ENCODE peak calls at places on chromosomes 1 and 21, in four cellular contexts. One of them, this sample, is unnamed.

GRCh38 chr1:11070876-11071275 is 11.1 kb upstream of the SRM start:
- DNase-seq in mesendoderm: no peak
- DNase-seq in H1: no peak
- DNase-seq in IMR-90: no peak
- DNase-seq in this sample: no peak

GRCh38 chr1:44405041-44405803 is at the start of gene RNF220:
- DNase-seq in mesendoderm: peak; percentile 93
- DNase-seq in H1: no peak
- DNase-seq in IMR-90: peak; percentile 52
- DNase-seq in this sample: peak; percentile 82

GRCh38 chr1:153310526-153310925 is 2.2 kb downstream of the PGLYRP3 start:
- DNase-seq in mesendoderm: no peak
- DNase-seq in H1: no peak
- DNase-seq in IMR-90: no peak
- DNase-seq in this sample: no peak

GRCh38 chr1:34929853-34930701 is 627 bp upstream of the DLGAP3 start:
- DNase-seq in mesendoderm: peak; percentile 72
- DNase-seq in H1: peak; percentile 25
- DNase-seq in IMR-90: no peak
- DNase-seq in this sample: peak; percentile 66

GRCh38 chr21:17725339-17725738 is 93.8 kb downstream of the C21orf91 start:
- DNase-seq in mesendoderm: no peak
- DNase-seq in H1: no peak
- DNase-seq in IMR-90: no peak
- DNase-seq in this sample: no peak

GRCh38 chr1:2927393-2927792 is 93.9 kb upstream of the ACTRT2 start:
- DNase-seq in mesendoderm: no peak
- DNase-seq in H1: no peak
- DNase-seq in IMR-90: no peak
- DNase-seq in this sample: no peak

GRCh38 chr1:227357229-227358078 is 39.2 kb upstream of the CDC42BPA start:
- DNase-seq in mesendoderm: peak; percentile 93
- DNase-seq in H1: peak; percentile 51
- DNase-seq in IMR-90: peak; percentile 85
- DNase-seq in this sample: peak; percentile 82

GRCh38 chr21:40095477-40095876 is 228.2 kb downstream of the PCP4 start:
- DNase-seq in mesendoderm: no peak
- DNase-seq in H1: no peak
- DNase-seq in IMR-90: no peak
- DNase-seq in this sample: no peak

GRCh38 chr1:174825127-174825526 is 174.6 kb upstream of the CACYBP start:
- DNase-seq in mesendoderm: no peak
- DNase-seq in H1: no peak
- DNase-seq in IMR-90: no peak
- DNase-seq in this sample: no peak

GRCh38 chr21:29217818-29218252 is 80.9 kb upstream of the BACH1 start:
- DNase-seq in mesendoderm: no peak
- DNase-seq in H1: no peak
- DNase-seq in IMR-90: peak; percentile 99
- DNase-seq in this sample: no peak

GRCh38 chr1:192735298-192735697 is 73.5 kb upstream of the RGS2 start:
- DNase-seq in mesendoderm: no peak
- DNase-seq in H1: no peak
- DNase-seq in IMR-90: no peak
- DNase-seq in this sample: no peak

GRCh38 chr1:6646499-6647148 is 22.0 kb downstream of the THAP3 start:
- DNase-seq in mesendoderm: peak; percentile 70
- DNase-seq in H1: no peak
- DNase-seq in IMR-90: peak; percentile 54
- DNase-seq in this sample: peak; percentile 40

GRCh38 chr1:204623365-204623893 is 62.1 kb downstream of the LRRN2 start:
- DNase-seq in mesendoderm: peak; percentile 59
- DNase-seq in H1: no peak
- DNase-seq in IMR-90: peak; percentile 48
- DNase-seq in this sample: no peak

GRCh38 chr1:98496246-98496995 is 165.1 kb upstream of the SNX7 start:
- DNase-seq in mesendoderm: no peak
- DNase-seq in H1: no peak
- DNase-seq in IMR-90: peak; percentile 11
- DNase-seq in this sample: no peak

GRCh38 chr1:175618559-175618958 is 124.8 kb downstream of the TNR start:
- DNase-seq in mesendoderm: no peak
- DNase-seq in H1: no peak
- DNase-seq in IMR-90: no peak
- DNase-seq in this sample: no peak

GRCh38 chr21:45309069-45309521 is 21.4 kb upstream of the POFUT2 start:
- DNase-seq in mesendoderm: peak; percentile 79
- DNase-seq in H1: peak; percentile 39
- DNase-seq in IMR-90: peak; percentile 64
- DNase-seq in this sample: peak; percentile 84

GRCh38 chr1:227729881-227730629 is 5.0 kb downstream of the JMJD4 start:
- DNase-seq in mesendoderm: peak; percentile 86
- DNase-seq in H1: peak; percentile 27
- DNase-seq in IMR-90: peak; percentile 64
- DNase-seq in this sample: peak; percentile 81

GRCh38 chr1:29271724-29272123 is 35.4 kb downstream of the PTPRU start:
- DNase-seq in mesendoderm: peak; percentile 97
- DNase-seq in H1: peak; percentile 73
- DNase-seq in IMR-90: peak; percentile 65
- DNase-seq in this sample: peak; percentile 89

GRCh38 chr1:37987679-37988078 is 2.1 kb downstream of the SF3A3 start:
- DNase-seq in mesendoderm: no peak
- DNase-seq in H1: no peak
- DNase-seq in IMR-90: no peak
- DNase-seq in this sample: no peak

GRCh38 chr1:26833432-26834405 is 7.2 kb downstream of the ZDHHC18 start:
- DNase-seq in mesendoderm: no peak
- DNase-seq in H1: no peak
- DNase-seq in IMR-90: no peak
- DNase-seq in this sample: no peak

GRCh38 chr1:116286541-116286971 is 86.5 kb upstream of the ATP1A1 start:
- DNase-seq in mesendoderm: no peak
- DNase-seq in H1: no peak
- DNase-seq in IMR-90: peak; percentile 26
- DNase-seq in this sample: no peak

GRCh38 chr1:48107516-48107915 is 110.3 kb upstream of the TRABD2B start:
- DNase-seq in mesendoderm: peak; percentile 57
- DNase-seq in H1: no peak
- DNase-seq in IMR-90: no peak
- DNase-seq in this sample: no peak

GRCh38 chr1:91428182-91428798 is 23.7 kb upstream of the HFM1 start:
- DNase-seq in mesendoderm: peak; percentile 65
- DNase-seq in H1: no peak
- DNase-seq in IMR-90: no peak
- DNase-seq in this sample: peak; percentile 76

GRCh38 chr1:192913683-192914082 is 104.8 kb downstream of the RGS2 start:
- DNase-seq in mesendoderm: no peak
- DNase-seq in H1: no peak
- DNase-seq in IMR-90: no peak
- DNase-seq in this sample: no peak

GRCh38 chr1:239250353-239251035 is 135.9 kb upstream of the CHRM3 start:
- DNase-seq in mesendoderm: no peak
- DNase-seq in H1: no peak
- DNase-seq in IMR-90: no peak
- DNase-seq in this sample: no peak

GRCh38 chr1:223771814-223772770 is 59.8 kb downstream of the CAPN2 start:
- DNase-seq in mesendoderm: peak; percentile 92
- DNase-seq in H1: no peak
- DNase-seq in IMR-90: peak; percentile 91
- DNase-seq in this sample: peak; percentile 71

GRCh38 chr21:26719750-26720149 is 125.5 kb downstream of the ADAMTS1 start:
- DNase-seq in mesendoderm: no peak
- DNase-seq in H1: no peak
- DNase-seq in IMR-90: no peak
- DNase-seq in this sample: no peak

GRCh38 chr1:84365225-84366221 is 32.8 kb upstream of the DNASE2B start:
- DNase-seq in mesendoderm: no peak
- DNase-seq in H1: no peak
- DNase-seq in IMR-90: peak; percentile 99
- DNase-seq in this sample: no peak

GRCh38 chr1:100606438-100606837 is 68.5 kb downstream of the GPR88 start:
- DNase-seq in mesendoderm: peak; percentile 41
- DNase-seq in H1: no peak
- DNase-seq in IMR-90: peak; percentile 74
- DNase-seq in this sample: no peak

GRCh38 chr1:43239484-43239883 is 30.3 kb upstream of the TMEM125 start:
- DNase-seq in mesendoderm: no peak
- DNase-seq in H1: no peak
- DNase-seq in IMR-90: no peak
- DNase-seq in this sample: no peak

GRCh38 chr1:43241352-43241953 is 28.3 kb upstream of the TMEM125 start:
- DNase-seq in mesendoderm: peak; percentile 81
- DNase-seq in H1: no peak
- DNase-seq in IMR-90: peak; percentile 54
- DNase-seq in this sample: no peak

GRCh38 chr1:43246466-43247213 is 23.1 kb upstream of the TMEM125 start:
- DNase-seq in mesendoderm: no peak
- DNase-seq in H1: no peak
- DNase-seq in IMR-90: no peak
- DNase-seq in this sample: no peak

GRCh38 chr1:43247256-43247921 is 22.4 kb upstream of the TMEM125 start:
- DNase-seq in mesendoderm: no peak
- DNase-seq in H1: no peak
- DNase-seq in IMR-90: no peak
- DNase-seq in this sample: no peak

DNA sequence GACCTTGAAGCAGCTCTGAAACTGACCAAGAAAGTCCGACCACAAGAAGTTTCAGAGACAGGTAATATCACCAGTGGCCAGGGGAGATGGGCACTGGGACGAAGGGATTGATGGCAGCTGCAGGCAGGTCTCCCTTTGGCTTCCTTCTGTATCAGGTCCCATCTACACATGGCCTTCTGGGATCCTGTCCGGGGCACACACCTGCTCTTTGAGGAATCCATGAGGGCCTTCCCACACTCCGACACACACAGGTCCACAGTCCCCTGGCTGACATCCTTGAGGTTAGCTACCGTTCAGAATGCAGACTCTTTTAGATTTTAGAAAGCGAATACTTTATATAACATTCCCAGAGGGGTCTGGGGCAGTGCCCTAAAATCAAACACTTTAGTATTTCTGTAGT is 26.5 kb upstream of the TMEM125 start:
- DNase-seq in mesendoderm: no peak
- DNase-seq in H1: no peak
- DNase-seq in IMR-90: no peak
- DNase-seq in this sample: no peak
- H3K56ac ChIP-seq in mesendoderm: no peak overlapping the region
- H3K56ac ChIP-seq in H1: no peak overlapping the region
- H3K56ac ChIP-seq in IMR-90: no peak overlapping the region
- H3K56ac ChIP-seq in this sample: no peak overlapping the region

DNA sequence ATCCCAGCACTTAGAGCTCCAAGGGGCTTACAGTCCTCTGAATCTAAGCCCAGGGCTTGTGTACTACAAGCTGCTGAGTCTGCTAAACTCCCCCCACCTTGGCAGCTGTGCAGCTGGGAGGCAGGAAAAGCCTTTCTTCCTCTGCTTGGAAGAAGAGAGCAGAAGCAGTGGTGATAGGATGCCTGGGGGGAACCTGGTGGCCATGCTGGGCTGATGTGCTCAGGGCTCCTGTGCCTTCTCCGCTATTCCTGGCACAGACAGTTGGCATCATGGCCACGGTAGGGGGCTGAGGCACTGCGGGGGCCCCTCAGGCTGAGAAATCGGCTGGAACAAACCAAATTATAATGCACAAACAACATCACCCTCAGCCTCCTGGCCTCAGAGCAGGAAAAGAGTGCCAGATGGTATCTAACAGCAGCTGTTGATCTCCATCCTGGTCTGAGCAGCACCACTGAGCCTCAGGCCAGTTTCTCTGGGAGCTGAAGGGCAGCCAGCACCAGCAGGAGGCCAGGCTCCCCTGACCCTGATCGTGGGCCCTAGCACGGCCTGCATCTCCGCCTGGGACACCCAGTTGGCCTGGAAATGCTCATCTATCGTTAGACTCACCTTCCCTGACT is 35.8 kb downstream of the ECE1 start:
- DNase-seq in mesendoderm: no peak
- DNase-seq in H1: no peak
- DNase-seq in IMR-90: peak; percentile 33
- DNase-seq in this sample: no peak
- H3K56ac ChIP-seq in mesendoderm: no peak overlapping the region
- H3K56ac ChIP-seq in H1: no peak overlapping the region
- H3K56ac ChIP-seq in IMR-90: no peak overlapping the region
- H3K56ac ChIP-seq in this sample: no peak overlapping the region

GRCh38 chr1:212680691-212681090 is 18.9 kb downstream of the BATF3 start:
- DNase-seq in mesendoderm: peak; percentile 83
- DNase-seq in H1: no peak
- DNase-seq in IMR-90: no peak
- DNase-seq in this sample: no peak

GRCh38 chr1:212677136-212677535 is 22.5 kb downstream of the BATF3 start:
- DNase-seq in mesendoderm: no peak
- DNase-seq in H1: no peak
- DNase-seq in IMR-90: no peak
- DNase-seq in this sample: no peak

GRCh38 chr1:212675675-212676074 is 24.0 kb downstream of the BATF3 start:
- DNase-seq in mesendoderm: no peak
- DNase-seq in H1: no peak
- DNase-seq in IMR-90: no peak
- DNase-seq in this sample: no peak

GRCh38 chr1:212677573-212677972 is 22.1 kb downstream of the BATF3 start:
- DNase-seq in mesendoderm: no peak
- DNase-seq in H1: no peak
- DNase-seq in IMR-90: no peak
- DNase-seq in this sample: peak; percentile 16

GRCh38 chr1:212678456-212679410 is 20.9 kb downstream of the BATF3 start:
- DNase-seq in mesendoderm: no peak
- DNase-seq in H1: no peak
- DNase-seq in IMR-90: no peak
- DNase-seq in this sample: peak; percentile 5
- H3K56ac ChIP-seq in mesendoderm: peak overlapping the region; percentile 19
- H3K56ac ChIP-seq in H1: no peak overlapping the region
- H3K56ac ChIP-seq in IMR-90: no peak overlapping the region
- H3K56ac ChIP-seq in this sample: no peak overlapping the region

DNA sequence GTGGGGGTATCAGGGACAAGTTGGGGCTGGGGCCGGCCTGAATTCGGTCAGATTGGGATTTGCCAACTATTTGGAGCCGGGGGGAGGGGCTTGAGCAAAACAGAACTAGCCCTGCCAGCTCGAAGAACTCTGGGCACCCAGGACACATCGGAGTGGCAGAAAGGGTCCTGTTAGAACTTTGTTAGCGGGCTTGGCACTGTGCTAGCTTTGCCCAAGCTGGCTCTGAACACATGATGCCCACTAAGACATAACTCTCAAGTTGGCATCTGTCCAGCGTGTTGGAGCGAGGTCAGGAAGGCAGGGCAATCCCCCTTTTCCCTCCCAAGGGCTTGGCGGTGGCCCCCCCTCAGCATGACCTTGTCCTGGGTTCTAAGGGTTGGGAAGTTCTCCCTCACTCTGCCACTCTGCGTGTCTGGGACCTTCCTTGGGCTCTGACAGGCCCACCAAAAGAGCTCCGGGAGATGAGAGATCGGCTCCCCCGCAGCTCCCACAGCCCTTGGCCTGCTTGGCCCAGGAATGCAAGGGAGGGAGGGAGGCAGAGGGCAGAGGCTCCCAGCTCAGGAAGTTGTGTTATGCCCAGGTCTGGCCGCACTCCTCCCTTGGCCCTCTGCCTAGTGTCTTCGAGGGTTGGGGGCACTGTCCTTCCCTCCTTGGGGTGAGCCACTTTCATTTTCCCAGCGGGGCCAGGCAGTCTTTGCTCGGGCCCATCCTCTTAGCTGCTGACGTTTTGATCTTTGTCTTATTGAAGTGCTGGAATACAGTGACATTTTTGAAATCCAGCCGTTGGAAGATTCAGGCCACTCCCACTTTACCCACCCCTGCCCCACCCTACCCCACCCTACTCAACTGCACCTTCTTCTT is 1.2 kb downstream of the LMNA start:
- DNase-seq in mesendoderm: peak; percentile 81
- DNase-seq in H1: no peak
- DNase-seq in IMR-90: peak; percentile 65
- DNase-seq in this sample: peak; percentile 68
- H3K56ac ChIP-seq in mesendoderm: peak overlapping the region; percentile 95
- H3K56ac ChIP-seq in H1: no peak overlapping the region
- H3K56ac ChIP-seq in IMR-90: peak overlapping the region; percentile 92
- H3K56ac ChIP-seq in this sample: no peak overlapping the region